ENCODE peak calls at places on chromosomes 11 and 22, in eight cellular contexts. One of them, this sample, is unnamed.
A peak's percentile ranks its signal among the peaks of the same experiment; 100 is the strongest.

GRCh38 chr11:118876261-118876660 is 7.4 kb upstream of the CXCR5 start:
- DNase-seq in hypothalamus: no peak
- DNase-seq in spleen: peak; percentile 83
- DNase-seq in NCI-H1417: no peak
- DNase-seq in stimulated activated CD4-positive, alpha-beta T cell treated with anti-CD3 and anti-CD28 coated beads, Interleukin-4, amount 100 ng/mL, for 48 hours: no peak
- DNase-seq in T-cell: no peak
- DNase-seq in naive B cell: no peak
- DNase-seq in M059J: no peak
- DNase-seq in this sample: no peak

GRCh38 chr11:115221461-115222069 is 282.6 kb downstream of the CADM1 start:
- DNase-seq in NCI-H1417: no peak
- DNase-seq in T-cell: no peak
- DNase-seq in M059J: peak; percentile 32
- DNase-seq in naive B cell: no peak
- DNase-seq in hypothalamus: no peak
- DNase-seq in stimulated activated CD4-positive, alpha-beta T cell treated with anti-CD3 and anti-CD28 coated beads, Interleukin-4, amount 100 ng/mL, for 48 hours: no peak
- DNase-seq in spleen: no peak
- DNase-seq in this sample: no peak

GRCh38 chr11:43943931-43944751 is 1.7 kb downstream of the C11orf96 start:
- DNase-seq in spleen: peak; percentile 76
- DNase-seq in T-cell: no peak
- DNase-seq in NCI-H1417: no peak
- DNase-seq in M059J: peak; percentile 69
- DNase-seq in naive B cell: no peak
- DNase-seq in stimulated activated CD4-positive, alpha-beta T cell treated with anti-CD3 and anti-CD28 coated beads, Interleukin-4, amount 100 ng/mL, for 48 hours: no peak
- DNase-seq in hypothalamus: no peak
- DNase-seq in this sample: no peak

GRCh38 chr22:27772370-27773235 is 29.0 kb downstream of the MN1 start:
- DNase-seq in spleen: no peak
- DNase-seq in naive B cell: no peak
- DNase-seq in T-cell: no peak
- DNase-seq in hypothalamus: no peak
- DNase-seq in NCI-H1417: no peak
- DNase-seq in M059J: no peak
- DNase-seq in stimulated activated CD4-positive, alpha-beta T cell treated with anti-CD3 and anti-CD28 coated beads, Interleukin-4, amount 100 ng/mL, for 48 hours: no peak
- DNase-seq in this sample: no peak

GRCh38 chr22:22523494-22523893 is 3.4 kb upstream of the ZNF280A start:
- DNase-seq in naive B cell: no peak
- DNase-seq in stimulated activated CD4-positive, alpha-beta T cell treated with anti-CD3 and anti-CD28 coated beads, Interleukin-4, amount 100 ng/mL, for 48 hours: no peak
- DNase-seq in hypothalamus: no peak
- DNase-seq in spleen: no peak
- DNase-seq in NCI-H1417: no peak
- DNase-seq in M059J: no peak
- DNase-seq in T-cell: no peak
- DNase-seq in this sample: no peak

GRCh38 chr11:68543594-68543993 is 83.0 kb downstream of the PPP6R3 start:
- DNase-seq in NCI-H1417: no peak
- DNase-seq in stimulated activated CD4-positive, alpha-beta T cell treated with anti-CD3 and anti-CD28 coated beads, Interleukin-4, amount 100 ng/mL, for 48 hours: no peak
- DNase-seq in M059J: no peak
- DNase-seq in hypothalamus: no peak
- DNase-seq in spleen: no peak
- DNase-seq in T-cell: no peak
- DNase-seq in naive B cell: no peak
- DNase-seq in this sample: no peak

GRCh38 chr22:22666307-22667091 is 22.1 kb downstream of the GGTLC2 start:
- DNase-seq in stimulated activated CD4-positive, alpha-beta T cell treated with anti-CD3 and anti-CD28 coated beads, Interleukin-4, amount 100 ng/mL, for 48 hours: peak; percentile 7
- DNase-seq in naive B cell: peak; percentile 37
- DNase-seq in hypothalamus: no peak
- DNase-seq in spleen: no peak
- DNase-seq in M059J: peak; percentile 32
- DNase-seq in T-cell: no peak
- DNase-seq in NCI-H1417: peak; percentile 16
- DNase-seq in this sample: peak; percentile 22

GRCh38 chr11:21646351-21646750 is 546.5 kb upstream of the ANO5 start:
- DNase-seq in hypothalamus: no peak
- DNase-seq in spleen: no peak
- DNase-seq in NCI-H1417: peak; percentile 36
- DNase-seq in stimulated activated CD4-positive, alpha-beta T cell treated with anti-CD3 and anti-CD28 coated beads, Interleukin-4, amount 100 ng/mL, for 48 hours: no peak
- DNase-seq in M059J: no peak
- DNase-seq in naive B cell: no peak
- DNase-seq in T-cell: no peak
- DNase-seq in this sample: no peak

GRCh38 chr22:27370987-27371386 is 430.6 kb downstream of the MN1 start:
- DNase-seq in T-cell: no peak
- DNase-seq in M059J: no peak
- DNase-seq in hypothalamus: no peak
- DNase-seq in NCI-H1417: no peak
- DNase-seq in stimulated activated CD4-positive, alpha-beta T cell treated with anti-CD3 and anti-CD28 coated beads, Interleukin-4, amount 100 ng/mL, for 48 hours: no peak
- DNase-seq in spleen: no peak
- DNase-seq in naive B cell: no peak
- DNase-seq in this sample: no peak

GRCh38 chr11:118922745-118923627 is 2.7 kb downstream of the BCL9L start:
- DNase-seq in spleen: peak; percentile 72
- DNase-seq in hypothalamus: no peak
- DNase-seq in NCI-H1417: no peak
- DNase-seq in naive B cell: no peak
- DNase-seq in T-cell: no peak
- DNase-seq in stimulated activated CD4-positive, alpha-beta T cell treated with anti-CD3 and anti-CD28 coated beads, Interleukin-4, amount 100 ng/mL, for 48 hours: no peak
- DNase-seq in M059J: peak; percentile 22
- DNase-seq in this sample: no peak

GRCh38 chr22:49638788-49639187 is 188.9 kb downstream of the BRD1 start:
- DNase-seq in NCI-H1417: no peak
- DNase-seq in stimulated activated CD4-positive, alpha-beta T cell treated with anti-CD3 and anti-CD28 coated beads, Interleukin-4, amount 100 ng/mL, for 48 hours: no peak
- DNase-seq in spleen: no peak
- DNase-seq in hypothalamus: peak; percentile 26
- DNase-seq in T-cell: no peak
- DNase-seq in naive B cell: no peak
- DNase-seq in M059J: peak; percentile 66
- DNase-seq in this sample: no peak

GRCh38 chr22:46854125-46854870 is 91.8 kb downstream of the TBC1D22A start:
- DNase-seq in NCI-H1417: no peak
- DNase-seq in naive B cell: no peak
- DNase-seq in M059J: no peak
- DNase-seq in T-cell: no peak
- DNase-seq in hypothalamus: no peak
- DNase-seq in spleen: no peak
- DNase-seq in stimulated activated CD4-positive, alpha-beta T cell treated with anti-CD3 and anti-CD28 coated beads, Interleukin-4, amount 100 ng/mL, for 48 hours: no peak
- DNase-seq in this sample: no peak

GRCh38 chr22:30802202-30803166 is 107.8 kb downstream of the OSBP2 start:
- DNase-seq in naive B cell: peak; percentile 21
- DNase-seq in stimulated activated CD4-positive, alpha-beta T cell treated with anti-CD3 and anti-CD28 coated beads, Interleukin-4, amount 100 ng/mL, for 48 hours: peak; percentile 69
- DNase-seq in M059J: peak; percentile 86
- DNase-seq in hypothalamus: peak; percentile 43
- DNase-seq in spleen: peak; percentile 85
- DNase-seq in T-cell: peak; percentile 41
- DNase-seq in NCI-H1417: peak; percentile 43
- DNase-seq in this sample: peak; percentile 43

GRCh38 chr11:66863428-66864125 is 6.7 kb downstream of the LRFN4 start:
- DNase-seq in M059J: no peak
- DNase-seq in T-cell: no peak
- DNase-seq in NCI-H1417: peak; percentile 47
- DNase-seq in stimulated activated CD4-positive, alpha-beta T cell treated with anti-CD3 and anti-CD28 coated beads, Interleukin-4, amount 100 ng/mL, for 48 hours: no peak
- DNase-seq in naive B cell: no peak
- DNase-seq in hypothalamus: no peak
- DNase-seq in spleen: no peak
- DNase-seq in this sample: no peak

GRCh38 chr11:30853470-30853869 is 267.3 kb upstream of the MPPED2 start:
- DNase-seq in stimulated activated CD4-positive, alpha-beta T cell treated with anti-CD3 and anti-CD28 coated beads, Interleukin-4, amount 100 ng/mL, for 48 hours: no peak
- DNase-seq in naive B cell: no peak
- DNase-seq in M059J: no peak
- DNase-seq in NCI-H1417: no peak
- DNase-seq in T-cell: no peak
- DNase-seq in hypothalamus: no peak
- DNase-seq in spleen: no peak
- DNase-seq in this sample: no peak

GRCh38 chr22:23580586-23581251 is 629 bp upstream of the IGLL1 start:
- DNase-seq in T-cell: no peak
- DNase-seq in hypothalamus: no peak
- DNase-seq in NCI-H1417: no peak
- DNase-seq in M059J: no peak
- DNase-seq in naive B cell: no peak
- DNase-seq in spleen: no peak
- DNase-seq in stimulated activated CD4-positive, alpha-beta T cell treated with anti-CD3 and anti-CD28 coated beads, Interleukin-4, amount 100 ng/mL, for 48 hours: no peak
- DNase-seq in this sample: no peak

GRCh38 chr22:32341122-32341740 is 16.4 kb upstream of the RFPL3 start:
- DNase-seq in NCI-H1417: no peak
- DNase-seq in naive B cell: no peak
- DNase-seq in spleen: no peak
- DNase-seq in T-cell: no peak
- DNase-seq in M059J: peak; percentile 22
- DNase-seq in hypothalamus: no peak
- DNase-seq in stimulated activated CD4-positive, alpha-beta T cell treated with anti-CD3 and anti-CD28 coated beads, Interleukin-4, amount 100 ng/mL, for 48 hours: no peak
- DNase-seq in this sample: no peak

GRCh38 chr22:46049726-46050450 is 72.9 kb upstream of the WNT7B start:
- DNase-seq in M059J: no peak
- DNase-seq in stimulated activated CD4-positive, alpha-beta T cell treated with anti-CD3 and anti-CD28 coated beads, Interleukin-4, amount 100 ng/mL, for 48 hours: no peak
- DNase-seq in naive B cell: no peak
- DNase-seq in T-cell: no peak
- DNase-seq in NCI-H1417: no peak
- DNase-seq in hypothalamus: no peak
- DNase-seq in spleen: peak; percentile 78
- DNase-seq in this sample: no peak

GRCh38 chr11:64449381-64450167 is 90.6 kb downstream of the RPS6KA4 start:
- DNase-seq in hypothalamus: no peak
- DNase-seq in NCI-H1417: peak; percentile 57
- DNase-seq in T-cell: peak; percentile 57
- DNase-seq in M059J: peak; percentile 55
- DNase-seq in naive B cell: peak; percentile 70
- DNase-seq in spleen: peak; percentile 88
- DNase-seq in stimulated activated CD4-positive, alpha-beta T cell treated with anti-CD3 and anti-CD28 coated beads, Interleukin-4, amount 100 ng/mL, for 48 hours: peak; percentile 67
- DNase-seq in this sample: peak; percentile 54

GRCh38 chr11:85967457-85967856 is 101.4 kb downstream of the PICALM start:
- DNase-seq in NCI-H1417: no peak
- DNase-seq in M059J: no peak
- DNase-seq in naive B cell: no peak
- DNase-seq in hypothalamus: no peak
- DNase-seq in spleen: no peak
- DNase-seq in T-cell: no peak
- DNase-seq in stimulated activated CD4-positive, alpha-beta T cell treated with anti-CD3 and anti-CD28 coated beads, Interleukin-4, amount 100 ng/mL, for 48 hours: no peak
- DNase-seq in this sample: no peak

GRCh38 chr11:76861490-76861953 is 804 bp downstream of the ACER3 start:
- DNase-seq in hypothalamus: no peak
- DNase-seq in M059J: peak; percentile 28
- DNase-seq in NCI-H1417: no peak
- DNase-seq in stimulated activated CD4-positive, alpha-beta T cell treated with anti-CD3 and anti-CD28 coated beads, Interleukin-4, amount 100 ng/mL, for 48 hours: no peak
- DNase-seq in naive B cell: no peak
- DNase-seq in T-cell: no peak
- DNase-seq in spleen: no peak
- DNase-seq in this sample: no peak

GRCh38 chr22:25363474-25363873 is 144.0 kb downstream of the CRYBB2 start:
- DNase-seq in stimulated activated CD4-positive, alpha-beta T cell treated with anti-CD3 and anti-CD28 coated beads, Interleukin-4, amount 100 ng/mL, for 48 hours: no peak
- DNase-seq in M059J: no peak
- DNase-seq in hypothalamus: no peak
- DNase-seq in T-cell: no peak
- DNase-seq in naive B cell: no peak
- DNase-seq in NCI-H1417: no peak
- DNase-seq in spleen: peak; percentile 59
- DNase-seq in this sample: no peak

GRCh38 chr11:65279713-65280459 is 18.1 kb downstream of the POLA2 start:
- DNase-seq in NCI-H1417: no peak
- DNase-seq in hypothalamus: no peak
- DNase-seq in T-cell: no peak
- DNase-seq in stimulated activated CD4-positive, alpha-beta T cell treated with anti-CD3 and anti-CD28 coated beads, Interleukin-4, amount 100 ng/mL, for 48 hours: peak; percentile 17
- DNase-seq in M059J: peak; percentile 96
- DNase-seq in spleen: no peak
- DNase-seq in naive B cell: no peak
- DNase-seq in this sample: no peak

GRCh38 chr22:29519996-29520395 is 33.6 kb downstream of the THOC5 start:
- DNase-seq in NCI-H1417: no peak
- DNase-seq in spleen: no peak
- DNase-seq in naive B cell: no peak
- DNase-seq in M059J: no peak
- DNase-seq in T-cell: no peak
- DNase-seq in hypothalamus: no peak
- DNase-seq in stimulated activated CD4-positive, alpha-beta T cell treated with anti-CD3 and anti-CD28 coated beads, Interleukin-4, amount 100 ng/mL, for 48 hours: no peak
- DNase-seq in this sample: no peak

GRCh38 chr11:72673284-72673942 is 809 bp downstream of the PDE2A start:
- DNase-seq in stimulated activated CD4-positive, alpha-beta T cell treated with anti-CD3 and anti-CD28 coated beads, Interleukin-4, amount 100 ng/mL, for 48 hours: no peak
- DNase-seq in T-cell: no peak
- DNase-seq in M059J: no peak
- DNase-seq in spleen: no peak
- DNase-seq in NCI-H1417: no peak
- DNase-seq in naive B cell: no peak
- DNase-seq in hypothalamus: no peak
- DNase-seq in this sample: no peak

GRCh38 chr11:32374261-32374711 is 61.1 kb downstream of the WT1 start:
- DNase-seq in NCI-H1417: peak; percentile 53
- DNase-seq in naive B cell: no peak
- DNase-seq in hypothalamus: no peak
- DNase-seq in spleen: no peak
- DNase-seq in T-cell: peak; percentile 1
- DNase-seq in M059J: peak; percentile 32
- DNase-seq in stimulated activated CD4-positive, alpha-beta T cell treated with anti-CD3 and anti-CD28 coated beads, Interleukin-4, amount 100 ng/mL, for 48 hours: peak; percentile 42
- DNase-seq in this sample: no peak

GRCh38 chr11:94521684-94522083 is 9.4 kb downstream of the C11orf97 start:
- DNase-seq in NCI-H1417: no peak
- DNase-seq in stimulated activated CD4-positive, alpha-beta T cell treated with anti-CD3 and anti-CD28 coated beads, Interleukin-4, amount 100 ng/mL, for 48 hours: no peak
- DNase-seq in M059J: peak; percentile 34
- DNase-seq in hypothalamus: no peak
- DNase-seq in T-cell: no peak
- DNase-seq in naive B cell: no peak
- DNase-seq in spleen: no peak
- DNase-seq in this sample: no peak

GRCh38 chr11:19232910-19233503 is 7.7 kb downstream of the E2F8 start:
- DNase-seq in naive B cell: no peak
- DNase-seq in NCI-H1417: no peak
- DNase-seq in spleen: no peak
- DNase-seq in T-cell: no peak
- DNase-seq in hypothalamus: no peak
- DNase-seq in M059J: peak; percentile 89
- DNase-seq in stimulated activated CD4-positive, alpha-beta T cell treated with anti-CD3 and anti-CD28 coated beads, Interleukin-4, amount 100 ng/mL, for 48 hours: no peak
- DNase-seq in this sample: no peak

GRCh38 chr11:130427581-130428211 is 713 bp downstream of the ADAMTS8 start:
- DNase-seq in NCI-H1417: no peak
- DNase-seq in hypothalamus: no peak
- DNase-seq in spleen: no peak
- DNase-seq in naive B cell: no peak
- DNase-seq in T-cell: no peak
- DNase-seq in stimulated activated CD4-positive, alpha-beta T cell treated with anti-CD3 and anti-CD28 coated beads, Interleukin-4, amount 100 ng/mL, for 48 hours: no peak
- DNase-seq in M059J: no peak
- DNase-seq in this sample: no peak